ENCODE peak calls at places on chromosomes 12 and 14, in seven cellular contexts. O is tibial nerve; N is HL-60; M is heart right ventricle; C is astrocyte; H is CD8-positive, alpha-beta T cell; P is tibial artery. Y is an unnamed sample.

GRCh38 chr14:51443195-51444018 is 203.4 kb downstream of the TMX1 start:
- DNase-seq in O (no peak), N (no peak), M (no peak), C (peak), H (no peak), P (no peak), Y (no peak)

GRCh38 chr14:94591073-94591472 is 9.8 kb downstream of the SERPINA5 start:
- DNase-seq in O (no peak), N (no peak), M (no peak), C (no peak), H (no peak), P (no peak), Y (no peak)

GRCh38 chr14:50359631-50360030 is 37.0 kb downstream of the CDKL1 start:
- DNase-seq in O (no peak), N (no peak), M (no peak), C (no peak), H (no peak), P (no peak), Y (no peak)

GRCh38 chr12:13038491-13039161 is 5.6 kb upstream of the FAM234B start:
- DNase-seq in O (no peak), N (no peak), M (no peak), C (peak), H (no peak), P (no peak), Y (no peak)

GRCh38 chr12:54036620-54037359 is 3.9 kb downstream of the HOXC5 start:
- DNase-seq in O (no peak), N (no peak), M (no peak), C (no peak), H (no peak), P (peak), Y (no peak)

GRCh38 chr12:67515679-67516363 is 132.7 kb upstream of the DYRK2 start:
- DNase-seq in O (no peak), N (no peak), M (no peak), C (peak), H (peak), P (no peak), Y (no peak)

GRCh38 chr12:57006809-57007475 is 596 bp upstream of the ZBTB39 start:
- DNase-seq in O (no peak), N (no peak), M (no peak), C (no peak), H (no peak), P (no peak), Y (no peak)

GRCh38 chr12:76346798-76347420 is 1.3 kb downstream of the BBS10 start:
- DNase-seq in O (peak), N (peak), M (no peak), C (peak), H (no peak), P (no peak), Y (peak)

GRCh38 chr14:60488175-60488574 is 2.3 kb upstream of the C14orf39 start:
- DNase-seq in O (no peak), N (no peak), M (no peak), C (no peak), H (no peak), P (no peak), Y (no peak)

GRCh38 chr12:132677492-132677891 is 9.7 kb downstream of the POLE start:
- DNase-seq in O (no peak), N (no peak), M (no peak), C (no peak), H (no peak), P (no peak), Y (no peak)

GRCh38 chr12:47752552-47752951 is 6.1 kb downstream of the RAPGEF3 start:
- DNase-seq in O (no peak), N (no peak), M (no peak), C (peak), H (no peak), P (no peak), Y (no peak)

GRCh38 chr12:107511292-107511691 is 174.3 kb upstream of the PWP1 start:
- DNase-seq in O (no peak), N (no peak), M (no peak), C (peak), H (no peak), P (no peak), Y (no peak)

GRCh38 chr14:76538648-76539008 is 162.7 kb downstream of the ESRRB start:
- DNase-seq in O (no peak), N (no peak), M (no peak), C (no peak), H (no peak), P (no peak), Y (no peak)

GRCh38 chr14:41925409-41925808 is 318.7 kb downstream of the LRFN5 start:
- DNase-seq in O (no peak), N (no peak), M (no peak), C (no peak), H (no peak), P (no peak), Y (no peak)

GRCh38 chr12:131287938-131288797 is 334.5 kb downstream of the ADGRD1 start:
- DNase-seq in O (peak), N (no peak), M (no peak), C (no peak), H (no peak), P (peak), Y (peak)

GRCh38 chr12:25458047-25458552 is 95.0 kb downstream of the LMNTD1 start:
- DNase-seq in O (peak), N (no peak), M (no peak), C (peak), H (no peak), P (no peak), Y (no peak)

GRCh38 chr12:132400011-132400641 is 70.7 kb upstream of the GALNT9 start:
- DNase-seq in O (no peak), N (no peak), M (no peak), C (no peak), H (no peak), P (no peak), Y (no peak)

GRCh38 chr12:106586535-106586802 is 3.7 kb downstream of the RFX4 start:
- DNase-seq in O (no peak), N (no peak), M (no peak), C (no peak), H (no peak), P (no peak), Y (no peak)

GRCh38 chr14:99551034-99551922 is 52.7 kb downstream of the CCDC85C start:
- DNase-seq in O (no peak), N (no peak), M (no peak), C (no peak), H (no peak), P (no peak), Y (no peak)

GRCh38 chr12:356276-356988 is 32.7 kb downstream of the KDM5A start:
- DNase-seq in O (no peak), N (no peak), M (no peak), C (peak), H (no peak), P (no peak), Y (no peak)

GRCh38 chr14:33259764-33260163 is 321.1 kb downstream of the NPAS3 start:
- DNase-seq in O (no peak), N (no peak), M (no peak), C (no peak), H (no peak), P (no peak), Y (no peak)

GRCh38 chr12:96606646-96607045 is 117.3 kb downstream of the CFAP54 start:
- DNase-seq in O (no peak), N (no peak), M (no peak), C (no peak), H (no peak), P (no peak), Y (no peak)

GRCh38 chr12:65529771-65530435 is 251.4 kb downstream of the MSRB3 start:
- DNase-seq in O (no peak), N (no peak), M (no peak), C (no peak), H (no peak), P (no peak), Y (no peak)

GRCh38 chr14:35405304-35405996 is 901 bp upstream of the NFKBIA start:
- DNase-seq in O (peak), N (no peak), M (no peak), C (no peak), H (no peak), P (peak), Y (no peak)

GRCh38 chr12:24997970-24998582 is 49.2 kb upstream of the BCAT1 start:
- DNase-seq in O (no peak), N (no peak), M (no peak), C (peak), H (no peak), P (no peak), Y (no peak)

GRCh38 chr14:103688441-103688840 is 26.8 kb downstream of the XRCC3 start:
- DNase-seq in O (no peak), N (no peak), M (no peak), C (no peak), H (no peak), P (no peak), Y (no peak)

GRCh38 chr12:75542942-75543341 is 31.5 kb upstream of the KRR1 start:
- DNase-seq in O (no peak), N (no peak), M (no peak), C (no peak), H (no peak), P (no peak), Y (no peak)

GRCh38 chr14:91942128-91942527 is 5.4 kb downstream of the FBLN5 start:
- DNase-seq in O (no peak), N (no peak), M (no peak), C (no peak), H (no peak), P (no peak), Y (no peak)

GRCh38 chr14:91946313-91947195 is 940 bp downstream of the FBLN5 start:
- DNase-seq in O (peak), N (no peak), M (no peak), C (peak), H (no peak), P (no peak), Y (no peak)

GRCh38 chr14:91945776-91946305 is 1.7 kb downstream of the FBLN5 start:
- DNase-seq in O (no peak), N (no peak), M (no peak), C (no peak), H (no peak), P (no peak), Y (no peak)

GRCh38 chr14:91940209-91940608 is 7.3 kb downstream of the FBLN5 start:
- DNase-seq in O (no peak), N (no peak), M (no peak), C (no peak), H (no peak), P (no peak), Y (no peak)

GRCh38 chr14:91942946-91943345 is 4.5 kb downstream of the FBLN5 start:
- DNase-seq in O (no peak), N (no peak), M (no peak), C (no peak), H (no peak), P (no peak), Y (no peak)
- H3K4me3 ChIP-seq in O (no peak), N (no peak), M (no peak), C (no peak), H (no peak), P (no peak), Y (no peak)

DNA sequence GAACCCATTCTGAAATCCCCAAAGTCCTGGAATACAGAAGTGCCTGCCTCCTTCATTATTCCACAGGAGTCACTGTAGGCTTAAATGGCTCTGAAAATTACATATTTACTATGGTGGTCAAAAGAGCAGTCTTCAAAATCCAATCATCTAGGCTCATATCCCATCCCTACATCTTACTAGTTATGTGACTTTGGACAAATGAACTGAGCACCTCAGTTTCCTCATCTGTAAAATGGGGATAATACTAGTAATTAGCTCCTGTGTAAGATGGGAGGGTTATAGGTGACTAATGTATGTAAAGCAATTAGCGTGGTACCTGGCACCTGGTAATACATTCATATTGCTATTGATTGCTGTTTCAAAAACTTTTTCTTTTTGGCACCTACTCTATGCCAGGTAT is 243.6 kb downstream of the CHST11 start:
- DNase-seq in O (no peak), N (no peak), M (no peak), C (no peak), H (no peak), P (no peak), Y (no peak)
- H3K27ac ChIP-seq in O (no peak), N (no peak), M (no peak), C (no peak), H (no peak), P (no peak), Y (no peak)

GRCh38 chr14:104688755-104689619 is at the start of gene INF2:
- DNase-seq in O (no peak), N (no peak), M (peak), C (no peak), H (peak), P (peak), Y (no peak)
- TF ChIP-seq CTCF in O (no peak), N (no peak), M (peak), C (no peak), H (no peak), P (no peak), Y (no peak)

DNA sequence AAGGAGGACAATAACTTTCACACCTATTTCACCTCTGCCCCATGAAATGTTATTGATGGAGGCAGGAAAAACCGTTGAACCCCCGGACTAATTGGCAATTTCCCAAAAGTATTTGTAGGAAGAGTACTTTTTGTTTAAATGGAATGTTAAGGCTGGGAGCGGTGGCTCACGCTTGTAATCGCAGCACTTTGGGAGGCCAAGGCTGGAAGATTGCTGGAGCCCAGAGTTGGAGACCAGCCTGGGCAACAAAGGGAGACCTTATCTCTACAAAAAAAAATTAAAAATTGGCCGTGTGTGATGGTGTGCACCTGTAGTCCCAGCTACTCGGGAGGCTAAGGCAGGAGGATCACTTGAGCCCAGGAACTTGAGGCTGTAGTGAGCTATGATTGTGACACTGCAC is 26.0 kb upstream of the SPTLC2 start:
- DNase-seq in O (no peak), N (no peak), M (no peak), C (no peak), H (no peak), P (no peak), Y (no peak)
- H3K4me3 ChIP-seq in O (peak), N (no peak), M (no peak), C (peak), H (peak), P (peak), Y (peak)

Y was measured in dorsolateral prefrontal cortex.